ENCODE peak calls at places on chromosomes 2 and 18, in eight cellular contexts. One of them, this sample, is unnamed.

GRCh38 chr2:195514365-195514764 is 142.7 kb upstream of the SLC39A10 start:
- DNase-seq in stomach: no peak
- DNase-seq in HCT116: no peak
- DNase-seq in body of pancreas: no peak
- DNase-seq in heart left ventricle: no peak
- DNase-seq in prostate gland: no peak
- DNase-seq in ovary: no peak
- DNase-seq in GM12892: no peak
- DNase-seq in this sample: no peak

GRCh38 chr18:33239298-33239697 is 201.2 kb downstream of the CCDC178 start:
- DNase-seq in ovary: no peak
- DNase-seq in body of pancreas: no peak
- DNase-seq in stomach: no peak
- DNase-seq in prostate gland: no peak
- DNase-seq in heart left ventricle: no peak
- DNase-seq in GM12892: no peak
- DNase-seq in HCT116: no peak
- DNase-seq in this sample: no peak

GRCh38 chr2:96507957-96508520 is 2.9 kb upstream of the NEURL3 start:
- DNase-seq in GM12892: peak
- DNase-seq in body of pancreas: peak
- DNase-seq in stomach: peak
- DNase-seq in prostate gland: peak
- DNase-seq in HCT116: peak
- DNase-seq in ovary: peak
- DNase-seq in heart left ventricle: peak
- DNase-seq in this sample: peak

GRCh38 chr2:233384811-233385488 is 30.7 kb downstream of the DGKD start:
- DNase-seq in ovary: peak
- DNase-seq in HCT116: no peak
- DNase-seq in prostate gland: no peak
- DNase-seq in stomach: peak
- DNase-seq in heart left ventricle: no peak
- DNase-seq in GM12892: no peak
- DNase-seq in body of pancreas: no peak
- DNase-seq in this sample: peak

GRCh38 chr18:34709104-34709503 is 994 bp upstream of the DTNA start:
- DNase-seq in body of pancreas: no peak
- DNase-seq in prostate gland: no peak
- DNase-seq in heart left ventricle: no peak
- DNase-seq in ovary: peak
- DNase-seq in stomach: no peak
- DNase-seq in HCT116: no peak
- DNase-seq in GM12892: no peak
- DNase-seq in this sample: no peak

GRCh38 chr2:168424112-168424951 is 31.7 kb upstream of the CERS6 start:
- DNase-seq in stomach: no peak
- DNase-seq in body of pancreas: no peak
- DNase-seq in prostate gland: no peak
- DNase-seq in heart left ventricle: no peak
- DNase-seq in HCT116: no peak
- DNase-seq in ovary: no peak
- DNase-seq in GM12892: no peak
- DNase-seq in this sample: no peak

GRCh38 chr2:241309684-241310117 is 5.8 kb downstream of the HDLBP start:
- DNase-seq in body of pancreas: peak
- DNase-seq in HCT116: no peak
- DNase-seq in GM12892: peak
- DNase-seq in heart left ventricle: no peak
- DNase-seq in ovary: no peak
- DNase-seq in stomach: peak
- DNase-seq in prostate gland: no peak
- DNase-seq in this sample: no peak

GRCh38 chr2:201931955-201932354 is 101.7 kb upstream of the FZD7 start:
- DNase-seq in ovary: no peak
- DNase-seq in heart left ventricle: no peak
- DNase-seq in stomach: no peak
- DNase-seq in GM12892: no peak
- DNase-seq in body of pancreas: no peak
- DNase-seq in HCT116: no peak
- DNase-seq in prostate gland: no peak
- DNase-seq in this sample: no peak

GRCh38 chr2:54936766-54937165 is 113.5 kb downstream of the RTN4 start:
- DNase-seq in ovary: no peak
- DNase-seq in prostate gland: no peak
- DNase-seq in GM12892: no peak
- DNase-seq in HCT116: no peak
- DNase-seq in body of pancreas: peak
- DNase-seq in stomach: no peak
- DNase-seq in heart left ventricle: no peak
- DNase-seq in this sample: no peak

GRCh38 chr2:64799592-64800252 is 146.0 kb upstream of the SERTAD2 start:
- DNase-seq in ovary: no peak
- DNase-seq in stomach: peak
- DNase-seq in GM12892: no peak
- DNase-seq in HCT116: no peak
- DNase-seq in prostate gland: no peak
- DNase-seq in body of pancreas: no peak
- DNase-seq in heart left ventricle: no peak
- DNase-seq in this sample: no peak

GRCh38 chr2:212124597-212124996 is 414.0 kb downstream of the ERBB4 start:
- DNase-seq in GM12892: no peak
- DNase-seq in prostate gland: no peak
- DNase-seq in ovary: no peak
- DNase-seq in heart left ventricle: no peak
- DNase-seq in HCT116: no peak
- DNase-seq in body of pancreas: no peak
- DNase-seq in stomach: no peak
- DNase-seq in this sample: peak

GRCh38 chr2:3585239-3586109 is 9.4 kb upstream of the COLEC11 start:
- DNase-seq in body of pancreas: peak
- DNase-seq in GM12892: no peak
- DNase-seq in heart left ventricle: peak
- DNase-seq in HCT116: no peak
- DNase-seq in stomach: peak
- DNase-seq in ovary: peak
- DNase-seq in prostate gland: no peak
- DNase-seq in this sample: peak

GRCh38 chr2:80547344-80547743 is 242.8 kb upstream of the LRRTM1 start:
- DNase-seq in ovary: no peak
- DNase-seq in stomach: no peak
- DNase-seq in GM12892: no peak
- DNase-seq in HCT116: no peak
- DNase-seq in prostate gland: no peak
- DNase-seq in body of pancreas: no peak
- DNase-seq in heart left ventricle: no peak
- DNase-seq in this sample: no peak

GRCh38 chr2:110741491-110741980 is 9.2 kb downstream of the ACOXL start:
- DNase-seq in ovary: no peak
- DNase-seq in HCT116: no peak
- DNase-seq in prostate gland: no peak
- DNase-seq in heart left ventricle: no peak
- DNase-seq in GM12892: no peak
- DNase-seq in body of pancreas: no peak
- DNase-seq in stomach: no peak
- DNase-seq in this sample: no peak

GRCh38 chr2:72998234-72998651 is 73.3 kb downstream of the SFXN5 start:
- DNase-seq in GM12892: no peak
- DNase-seq in ovary: no peak
- DNase-seq in prostate gland: no peak
- DNase-seq in HCT116: no peak
- DNase-seq in heart left ventricle: no peak
- DNase-seq in stomach: peak
- DNase-seq in body of pancreas: no peak
- DNase-seq in this sample: no peak

GRCh38 chr2:124286089-124286783 is 261.1 kb downstream of the CNTNAP5 start:
- DNase-seq in ovary: no peak
- DNase-seq in prostate gland: no peak
- DNase-seq in GM12892: no peak
- DNase-seq in body of pancreas: no peak
- DNase-seq in HCT116: no peak
- DNase-seq in heart left ventricle: no peak
- DNase-seq in stomach: no peak
- DNase-seq in this sample: no peak

GRCh38 chr18:45059695-45060094 is 379.0 kb downstream of the SETBP1 start:
- DNase-seq in body of pancreas: no peak
- DNase-seq in prostate gland: no peak
- DNase-seq in ovary: no peak
- DNase-seq in HCT116: no peak
- DNase-seq in stomach: no peak
- DNase-seq in GM12892: no peak
- DNase-seq in heart left ventricle: no peak
- DNase-seq in this sample: no peak

GRCh38 chr2:173126819-173127218 is 51.2 kb downstream of the MAP3K20 start:
- DNase-seq in stomach: no peak
- DNase-seq in HCT116: no peak
- DNase-seq in ovary: no peak
- DNase-seq in GM12892: no peak
- DNase-seq in heart left ventricle: no peak
- DNase-seq in body of pancreas: no peak
- DNase-seq in prostate gland: no peak
- DNase-seq in this sample: no peak

GRCh38 chr2:143514413-143514812 is 385.2 kb downstream of the ARHGAP15 start:
- DNase-seq in body of pancreas: no peak
- DNase-seq in HCT116: no peak
- DNase-seq in prostate gland: no peak
- DNase-seq in stomach: no peak
- DNase-seq in heart left ventricle: no peak
- DNase-seq in GM12892: no peak
- DNase-seq in ovary: no peak
- DNase-seq in this sample: no peak

GRCh38 chr18:3248670-3249359 is 1.2 kb downstream of the MYL12A start:
- DNase-seq in heart left ventricle: no peak
- DNase-seq in HCT116: no peak
- DNase-seq in stomach: no peak
- DNase-seq in ovary: no peak
- DNase-seq in prostate gland: peak
- DNase-seq in GM12892: no peak
- DNase-seq in body of pancreas: peak
- DNase-seq in this sample: no peak

GRCh38 chr18:3251963-3252277 is 4.3 kb downstream of the MYL12A start:
- DNase-seq in ovary: no peak
- DNase-seq in heart left ventricle: no peak
- DNase-seq in stomach: no peak
- DNase-seq in HCT116: no peak
- DNase-seq in body of pancreas: no peak
- DNase-seq in prostate gland: no peak
- DNase-seq in GM12892: no peak
- DNase-seq in this sample: no peak

GRCh38 chr18:3251249-3251962 is 3.8 kb downstream of the MYL12A start:
- DNase-seq in body of pancreas: no peak
- DNase-seq in heart left ventricle: no peak
- DNase-seq in prostate gland: no peak
- DNase-seq in HCT116: no peak
- DNase-seq in stomach: no peak
- DNase-seq in GM12892: no peak
- DNase-seq in ovary: no peak
- DNase-seq in this sample: no peak

GRCh38 chr18:3248062-3248669 is 565 bp downstream of the MYL12A start:
- DNase-seq in prostate gland: no peak
- DNase-seq in HCT116: no peak
- DNase-seq in heart left ventricle: no peak
- DNase-seq in ovary: no peak
- DNase-seq in GM12892: no peak
- DNase-seq in stomach: no peak
- DNase-seq in body of pancreas: peak
- DNase-seq in this sample: no peak

GRCh38 chr18:3250237-3251107 is 2.9 kb downstream of the MYL12A start:
- DNase-seq in HCT116: no peak
- DNase-seq in ovary: no peak
- DNase-seq in body of pancreas: no peak
- DNase-seq in heart left ventricle: no peak
- DNase-seq in prostate gland: no peak
- DNase-seq in stomach: no peak
- DNase-seq in GM12892: no peak
- DNase-seq in this sample: no peak
- TF ChIP-seq POLR2A in HCT116: no peak
- TF ChIP-seq POLR2A in ovary: no peak
- TF ChIP-seq POLR2A in body of pancreas: no peak
- TF ChIP-seq POLR2A in heart left ventricle: no peak
- TF ChIP-seq POLR2A in prostate gland: no peak
- TF ChIP-seq POLR2A in stomach: no peak
- TF ChIP-seq POLR2A in GM12892: no peak
- TF ChIP-seq POLR2A in this sample: no peak

DNA sequence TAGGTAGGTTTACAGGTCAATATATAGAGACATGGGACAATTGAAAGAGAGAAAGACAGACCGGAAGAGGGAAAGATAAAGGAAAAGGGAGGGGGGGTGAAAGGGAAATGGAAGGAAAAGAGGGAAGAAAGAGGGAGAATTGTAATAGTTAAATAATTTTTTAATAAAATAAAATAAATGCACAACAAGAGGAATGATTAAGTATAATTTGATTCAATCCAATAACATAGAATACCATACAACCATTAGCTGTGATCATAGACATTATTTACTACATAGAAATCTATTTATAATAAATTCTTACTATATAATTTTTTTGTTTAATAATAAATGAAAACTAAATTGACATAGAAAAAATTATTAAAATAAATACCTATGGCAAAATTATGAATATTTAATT is 330.7 kb downstream of the NR4A2 start:
- DNase-seq in prostate gland: no peak
- DNase-seq in heart left ventricle: no peak
- DNase-seq in stomach: no peak
- DNase-seq in GM12892: no peak
- DNase-seq in body of pancreas: no peak
- DNase-seq in HCT116: no peak
- DNase-seq in ovary: no peak
- DNase-seq in this sample: no peak
- TF ChIP-seq POLR2A in prostate gland: no peak
- TF ChIP-seq POLR2A in heart left ventricle: no peak
- TF ChIP-seq POLR2A in stomach: no peak
- TF ChIP-seq POLR2A in GM12892: no peak
- TF ChIP-seq POLR2A in body of pancreas: no peak
- TF ChIP-seq POLR2A in HCT116: no peak
- TF ChIP-seq POLR2A in ovary: no peak
- TF ChIP-seq POLR2A in this sample: no peak

GRCh38 chr2:85418132-85419008 is at the start of gene SH2D6:
- DNase-seq in heart left ventricle: peak
- DNase-seq in ovary: peak
- DNase-seq in prostate gland: peak
- DNase-seq in GM12892: peak
- DNase-seq in HCT116: peak
- DNase-seq in body of pancreas: peak
- DNase-seq in stomach: peak
- DNase-seq in this sample: peak
- TF ChIP-seq POLR2A in heart left ventricle: no peak
- TF ChIP-seq POLR2A in ovary: peak
- TF ChIP-seq POLR2A in prostate gland: peak
- TF ChIP-seq POLR2A in GM12892: peak
- TF ChIP-seq POLR2A in HCT116: peak
- TF ChIP-seq POLR2A in body of pancreas: peak
- TF ChIP-seq POLR2A in stomach: no peak
- TF ChIP-seq POLR2A in this sample: peak

DNA sequence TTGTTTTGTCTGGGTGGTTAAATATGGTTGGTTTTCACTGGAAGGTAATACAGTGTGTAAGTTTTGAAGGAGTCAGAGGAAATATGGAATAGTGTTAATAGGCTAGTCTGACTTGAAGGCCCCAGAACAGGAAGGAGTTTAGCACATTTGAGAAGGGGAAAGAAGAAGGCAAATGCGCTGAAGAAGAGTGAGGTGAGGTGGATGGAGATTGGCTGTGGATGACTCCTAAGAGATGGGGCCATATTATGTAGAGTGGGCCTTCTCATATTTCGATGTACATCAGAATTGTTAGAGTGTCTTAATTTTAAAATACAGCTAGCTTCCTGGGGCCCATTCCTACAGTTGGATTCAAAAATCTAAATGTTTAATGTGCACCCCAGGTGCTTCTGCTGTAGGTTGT is 61.0 kb downstream of the GLS start:
- DNase-seq in body of pancreas: no peak
- DNase-seq in stomach: no peak
- DNase-seq in GM12892: no peak
- DNase-seq in HCT116: no peak
- DNase-seq in heart left ventricle: no peak
- DNase-seq in ovary: no peak
- DNase-seq in prostate gland: no peak
- DNase-seq in this sample: no peak
- TF ChIP-seq POLR2A in body of pancreas: no peak
- TF ChIP-seq POLR2A in stomach: no peak
- TF ChIP-seq POLR2A in GM12892: no peak
- TF ChIP-seq POLR2A in HCT116: no peak
- TF ChIP-seq POLR2A in heart left ventricle: no peak
- TF ChIP-seq POLR2A in ovary: no peak
- TF ChIP-seq POLR2A in prostate gland: no peak
- TF ChIP-seq POLR2A in this sample: no peak

This sample was measured in right lobe of liver.